ENCODE peak calls at places on chromosomes 12 and 14, in seven cellular contexts. S is Right ventricle myocardium inferior; Z is GM23338; L is AML-193; R is SHP77 treated with DMSO at 0.1 percent for 48 hours; H is A549; T is stimulated activated CD8-positive, alpha-beta memory T cell treated with anti-CD3 and anti-CD28 coated beads, Interleukin-2, amount 100 ng/mL, for 1 hour. W is an unnamed sample.

GRCh38 chr12:116599285-116600122 is 40.3 kb downstream of the MAP1LC3B2 start:
- DNase-seq in S (peak), Z (peak), L (peak), R (peak), H (peak), T (peak), W (peak)

GRCh38 chr12:49965836-49966235 is 4.2 kb downstream of the AQP5 start:
- DNase-seq in S (no peak), Z (no peak), L (no peak), R (no peak), H (no peak), T (no peak), W (no peak)

GRCh38 chr12:51163795-51164194 is 9.1 kb downstream of the TFCP2 start:
- DNase-seq in S (no peak), Z (no peak), L (no peak), R (no peak), H (no peak), T (no peak), W (no peak)

GRCh38 chr12:13661005-13661887 is 320.2 kb downstream of the GRIN2B start:
- DNase-seq in S (no peak), Z (peak), L (no peak), R (no peak), H (peak), T (no peak), W (no peak)

GRCh38 chr12:3205742-3206519 is 128.8 kb downstream of the TSPAN9 start:
- DNase-seq in S (no peak), Z (no peak), L (no peak), R (no peak), H (no peak), T (no peak), W (no peak)

GRCh38 chr12:74412607-74413230 is 124.9 kb upstream of the ATXN7L3B start:
- DNase-seq in S (no peak), Z (peak), L (peak), R (peak), H (peak), T (no peak), W (no peak)

GRCh38 chr12:108675792-108676191 is 42.1 kb upstream of the SELPLG start:
- DNase-seq in S (no peak), Z (no peak), L (no peak), R (no peak), H (no peak), T (no peak), W (no peak)

GRCh38 chr12:19434538-19434937 is 4.8 kb upstream of the AEBP2 start:
- DNase-seq in S (no peak), Z (no peak), L (peak), R (no peak), H (no peak), T (no peak), W (no peak)

GRCh38 chr12:11652351-11653040 is 3.0 kb downstream of the ETV6 start:
- DNase-seq in S (peak), Z (peak), L (peak), R (no peak), H (no peak), T (no peak), W (no peak)

GRCh38 chr12:40145896-40146295 is 40.0 kb upstream of the SLC2A13 start:
- DNase-seq in S (no peak), Z (peak), L (no peak), R (no peak), H (no peak), T (no peak), W (no peak)

GRCh38 chr14:22982477-22983245 is at the start of gene AJUBA:
- DNase-seq in S (peak), Z (peak), L (peak), R (no peak), H (peak), T (peak), W (peak)

GRCh38 chr14:102930138-102930752 is 7.8 kb downstream of the AMN start:
- DNase-seq in S (no peak), Z (peak), L (no peak), R (no peak), H (no peak), T (no peak), W (no peak)

GRCh38 chr14:99982449-99983250 is 82.6 kb upstream of the EVL start:
- DNase-seq in S (no peak), Z (peak), L (peak), R (no peak), H (peak), T (peak), W (peak)

GRCh38 chr12:65355461-65355860 is 77.0 kb downstream of the MSRB3 start:
- DNase-seq in S (no peak), Z (no peak), L (no peak), R (no peak), H (no peak), T (no peak), W (no peak)

GRCh38 chr14:54278665-54279295 is 118.0 kb upstream of the CDKN3 start:
- DNase-seq in S (no peak), Z (no peak), L (no peak), R (no peak), H (no peak), T (no peak), W (no peak)

GRCh38 chr12:52805739-52806138 is 8.2 kb downstream of the KRT4 start:
- DNase-seq in S (no peak), Z (no peak), L (no peak), R (no peak), H (no peak), T (no peak), W (no peak)

GRCh38 chr14:98946995-98947394 is 325.0 kb downstream of the BCL11B start:
- DNase-seq in S (no peak), Z (peak), L (no peak), R (no peak), H (no peak), T (no peak), W (no peak)

GRCh38 chr12:32548691-32549412 is 130.2 kb upstream of the DNM1L start:
- DNase-seq in S (no peak), Z (no peak), L (no peak), R (no peak), H (no peak), T (no peak), W (peak)

GRCh38 chr12:113860950-113861349 is 105.2 kb downstream of the RBM19 start:
- DNase-seq in S (no peak), Z (peak), L (no peak), R (no peak), H (peak), T (no peak), W (peak)

GRCh38 chr12:19382111-19382526 is 57.2 kb upstream of the AEBP2 start:
- DNase-seq in S (no peak), Z (peak), L (no peak), R (no peak), H (peak), T (no peak), W (peak)

W was measured in T1000.